ENCODE peak calls at places on chromosome 12, in six cellular contexts. R, P, N, O, Y and W are unnamed samples.

GRCh38 chr12:21831671-21832357 is 57.3 kb upstream of the KCNJ8 start:
- DNase-seq in N (no peak), O (no peak), R (no peak), P (no peak), Y (no peak), W (no peak)

GRCh38 chr12:12645485-12645884 is 33.8 kb downstream of the CREBL2 start:
- DNase-seq in N (no peak), P (peak), R (peak), Y (peak), O (no peak), W (no peak)

GRCh38 chr12:40431169-40431568 is 206.4 kb downstream of the LRRK2 start:
- DNase-seq in P (no peak), R (no peak), N (no peak), O (no peak), Y (no peak), W (no peak)

GRCh38 chr12:34405286-34406227 is 383.3 kb downstream of the ALG10 start:
- DNase-seq in Y (no peak), P (peak), N (no peak), O (peak), R (no peak), W (no peak)

GRCh38 chr12:57010627-57011224 is 4.4 kb upstream of the ZBTB39 start:
- DNase-seq in R (no peak), O (no peak), Y (no peak), P (no peak), N (no peak), W (no peak)

GRCh38 chr12:30989754-30990153 is 63.2 kb downstream of the TSPAN11 start:
- DNase-seq in N (no peak), Y (peak), R (peak), O (no peak), P (peak), W (no peak)

GRCh38 chr12:79674629-79675028 is 16.1 kb downstream of the PAWR start:
- DNase-seq in N (no peak), P (no peak), Y (no peak), R (no peak), O (no peak), W (no peak)

GRCh38 chr12:106898001-106898966 is 57.4 kb upstream of the TMEM263 start:
- DNase-seq in O (no peak), R (no peak), P (no peak), Y (no peak), N (no peak), W (no peak)